ENCODE peak calls at places on chromosomes 5 and 9, in ten cellular contexts. W is caudate nucleus; Z is HEK293T; G is activated T-helper 1 cell treated with anti-CD3 and anti-CD28 coated beads, Interleukin-12 subunit alpha, Interleukin-12 subunit beta, Interleukin-2, Interleukin-4 antibody, amounts not matched to agents 30 ng/mL and 10 ng/mL and 1 ng/mL, durations not matched to agents 14 hours and 24 hours and 36 hours; E is activated CD8-positive, alpha-beta T cell treated with anti-CD3 and anti-CD28 coated beads for 36 hours; B is ureter; T is stimulated activated CD4-positive, alpha-beta T cell treated with anti-CD3 and anti-CD28 coated beads, Interleukin-15, amount 100 ng/mL, for 1 hour; Y is T-helper 1 cell; K is HTR-8/SVneo; P is neuronal stem cell. C is an unnamed sample.

GRCh38 chr5:39943811-39944210 is 519.0 kb upstream of the DAB2 start:
- DNase-seq in Y (no peak), G (no peak), Z (no peak), T (no peak), B (no peak), K (no peak), E (no peak), P (no peak), W (no peak), C (no peak)

GRCh38 chr9:126459126-126459525 is 132.5 kb downstream of the MVB12B start:
- DNase-seq in W (no peak), T (no peak), E (no peak), K (no peak), G (no peak), Y (no peak), B (no peak), P (no peak), Z (no peak), C (no peak)

GRCh38 chr9:37936965-37937364 is 33.0 kb upstream of the SLC25A51 start:
- DNase-seq in G (no peak), W (no peak), T (no peak), Z (no peak), B (no peak), Y (no peak), P (no peak), E (no peak), K (no peak), C (no peak)

GRCh38 chr5:137575847-137576246 is 76.7 kb upstream of the SPOCK1 start:
- DNase-seq in Z (no peak), W (no peak), B (no peak), P (no peak), T (no peak), E (no peak), Y (no peak), G (no peak), K (no peak), C (no peak)

GRCh38 chr5:54460181-54460919 is 4.9 kb downstream of the HSPB3 start:
- DNase-seq in B (no peak), T (no peak), W (no peak), Y (no peak), K (no peak), G (no peak), Z (no peak), P (no peak), E (no peak), C (no peak)

GRCh38 chr5:110179291-110179690 is 489.6 kb downstream of the MAN2A1 start:
- DNase-seq in Y (no peak), E (no peak), W (no peak), K (no peak), Z (no peak), P (peak; percentile 93), B (no peak), T (no peak), G (no peak), C (no peak)

GRCh38 chr5:140073296-140073695 is 30.2 kb upstream of the NRG2 start:
- DNase-seq in T (no peak), E (no peak), Z (no peak), W (no peak), Y (no peak), K (peak; percentile 12), P (peak; percentile 4), B (no peak), G (no peak), C (no peak)

GRCh38 chr5:103433216-103433615 is 129.4 kb downstream of the NUDT12 start:
- DNase-seq in K (no peak), Z (no peak), P (no peak), E (no peak), B (no peak), Y (no peak), W (no peak), T (no peak), G (no peak), C (no peak)

GRCh38 chr9:102642651-102643050 is 352.5 kb upstream of the CYLC2 start:
- DNase-seq in T (no peak), K (no peak), B (no peak), Y (no peak), W (no peak), Z (no peak), G (no peak), E (no peak), P (no peak), C (no peak)

GRCh38 chr9:128529191-128529590 is 23.2 kb upstream of the SPTAN1 start:
- DNase-seq in B (no peak), P (no peak), K (no peak), Z (no peak), E (no peak), G (no peak), T (no peak), W (no peak), Y (no peak), C (no peak)

GRCh38 chr5:146079695-146080361 is 25.5 kb downstream of the PLAC8L1 start:
- DNase-seq in G (no peak), K (no peak), T (no peak), Z (no peak), B (no peak), E (peak; percentile 47), P (no peak), W (no peak), Y (no peak), C (no peak)

GRCh38 chr5:55691265-55692105 is 20.6 kb downstream of the SLC38A9 start:
- DNase-seq in G (no peak), K (peak; percentile 43), P (no peak), T (no peak), E (no peak), Z (peak; percentile 17), Y (no peak), B (no peak), W (no peak), C (no peak)

GRCh38 chr9:6625363-6625762 is 20.2 kb downstream of the GLDC start:
- DNase-seq in G (no peak), T (no peak), Z (no peak), W (no peak), K (no peak), P (no peak), E (no peak), B (no peak), Y (no peak), C (no peak)

GRCh38 chr9:128102861-128103588 is 24.5 kb downstream of the PTGES2 start:
- DNase-seq in P (no peak), Z (no peak), G (no peak), W (peak; percentile 57), K (no peak), B (no peak), T (no peak), E (no peak), Y (no peak), C (no peak)

GRCh38 chr5:11383506-11384095 is 520.6 kb downstream of the CTNND2 start:
- DNase-seq in T (no peak), W (no peak), K (no peak), P (no peak), G (no peak), E (no peak), B (no peak), Y (no peak), Z (no peak), C (no peak)

GRCh38 chr9:124020520-124021384 is 9.2 kb downstream of the LHX2 start:
- DNase-seq in Y (no peak), Z (no peak), B (no peak), K (no peak), T (no peak), P (no peak), G (no peak), W (no peak), E (no peak), C (no peak)

GRCh38 chr5:56620903-56621680 is 194.3 kb upstream of the MAP3K1 start:
- DNase-seq in Z (no peak), W (no peak), K (no peak), T (no peak), B (no peak), E (no peak), G (no peak), P (no peak), Y (no peak), C (no peak)